ENCODE peak calls at places on chromosomes 4 and X, in seven cellular contexts. S is upper lobe of right lung, G is heart left ventricle, H is ovary, K is pancreas, D is A673, W is tibial artery. C is an unnamed sample.

GRCh38 chr4:24476209-24476781 is 108.1 kb downstream of the DHX15 start:
- DNase-seq in S (no peak), G (no peak), H (no peak), K (no peak), D (peak), W (no peak), C (peak)

GRCh38 chr4:34183916-34184315 is 2060.4 kb downstream of the ARAP2 start:
- DNase-seq in S (no peak), G (no peak), H (no peak), K (no peak), D (no peak), W (no peak), C (peak)

GRCh38 chr4:34046580-34046979 is 2197.7 kb downstream of the ARAP2 start:
- DNase-seq in S (no peak), G (no peak), H (no peak), K (no peak), D (no peak), W (no peak), C (peak)

GRCh38 chr4:78800965-78801364 is 24.8 kb downstream of the BMP2K start:
- DNase-seq in S (no peak), G (no peak), H (no peak), K (no peak), D (no peak), W (no peak), C (no peak)

GRCh38 chrX:39532761-39533160 is 565.0 kb downstream of the BCOR start:
- DNase-seq in S (no peak), G (no peak), H (no peak), K (no peak), D (no peak), W (no peak), C (no peak)

GRCh38 chrX:118729043-118729652 is 1.7 kb downstream of the IL13RA1 start:
- DNase-seq in S (no peak), G (no peak), H (no peak), K (no peak), D (no peak), W (no peak), C (no peak)

GRCh38 chr4:62135565-62136156 is 935.5 kb downstream of the ADGRL3 start:
- DNase-seq in S (no peak), G (no peak), H (no peak), K (no peak), D (no peak), W (no peak), C (no peak)

GRCh38 chr4:67886281-67886680 is 2.5 kb upstream of the TMPRSS11D start:
- DNase-seq in S (no peak), G (no peak), H (no peak), K (no peak), D (no peak), W (no peak), C (peak)

GRCh38 chrX:107978707-107979307 is 3.4 kb downstream of the TEX13B start:
- DNase-seq in S (no peak), G (no peak), H (no peak), K (no peak), D (peak), W (no peak), C (peak)

GRCh38 chr4:81260443-81261102 is 45.6 kb upstream of the PRKG2 start:
- DNase-seq in S (no peak), G (no peak), H (no peak), K (no peak), D (peak), W (no peak), C (peak)

GRCh38 chr4:921830-922331 is 10.2 kb downstream of the GAK start:
- DNase-seq in S (peak), G (no peak), H (no peak), K (no peak), D (no peak), W (peak), C (no peak)

GRCh38 chr4:186079698-186080097 is 10.7 kb downstream of the TLR3 start:
- DNase-seq in S (no peak), G (no peak), H (no peak), K (no peak), D (no peak), W (no peak), C (no peak)

GRCh38 chr4:4881432-4881831 is 22.0 kb downstream of the MSX1 start:
- DNase-seq in S (no peak), G (no peak), H (no peak), K (no peak), D (no peak), W (no peak), C (no peak)

GRCh38 chr4:72430050-72430449 is 139.0 kb downstream of the ADAMTS3 start:
- DNase-seq in S (no peak), G (no peak), H (no peak), K (no peak), D (peak), W (no peak), C (peak)

GRCh38 chr4:155442267-155443105 is 65.7 kb upstream of the MAP9 start:
- DNase-seq in S (peak), G (peak), H (peak), K (peak), D (peak), W (peak), C (peak)

GRCh38 chrX:41946973-41947612 is 23.7 kb upstream of the CASK start:
- DNase-seq in S (no peak), G (no peak), H (no peak), K (no peak), D (no peak), W (no peak), C (no peak)

GRCh38 chr4:55553442-55553841 is 6.7 kb upstream of the CLOCK start:
- DNase-seq in S (no peak), G (peak), H (peak), K (peak), D (peak), W (no peak), C (peak)

GRCh38 chr4:5824635-5825034 is 68.3 kb downstream of the CRMP1 start:
- DNase-seq in S (no peak), G (no peak), H (no peak), K (no peak), D (peak), W (no peak), C (peak)

GRCh38 chr4:1462009-1462767 is 55.9 kb upstream of the NKX1-1 start:
- DNase-seq in S (peak), G (no peak), H (no peak), K (no peak), D (no peak), W (peak), C (no peak)

GRCh38 chrX:153312842-153313241 is 8.7 kb downstream of the PNMA6F start:
- DNase-seq in S (no peak), G (no peak), H (no peak), K (no peak), D (no peak), W (no peak), C (no peak)

GRCh38 chrX:153312041-153312440 is 9.5 kb downstream of the PNMA6F start:
- DNase-seq in S (no peak), G (no peak), H (no peak), K (no peak), D (no peak), W (no peak), C (no peak)

GRCh38 chrX:153307546-153308175 is 13.9 kb downstream of the PNMA6F start:
- DNase-seq in S (no peak), G (no peak), H (no peak), K (no peak), D (no peak), W (no peak), C (no peak)

GRCh38 chrX:153306527-153307115 is 14.9 kb downstream of the PNMA6F start:
- DNase-seq in S (no peak), G (no peak), H (no peak), K (no peak), D (no peak), W (no peak), C (no peak)

GRCh38 chrX:153310901-153311300 is 10.7 kb downstream of the PNMA6F start:
- DNase-seq in S (no peak), G (no peak), H (no peak), K (no peak), D (no peak), W (no peak), C (no peak)
- TF ChIP-seq CTCF in S (no peak), G (no peak), H (no peak), K (no peak), D (no peak), W (no peak), C (no peak)

GRCh38 chrX:69144854-69145253 is 20.4 kb downstream of the PJA1 start:
- DNase-seq in S (no peak), G (no peak), H (no peak), K (no peak), D (no peak), W (no peak), C (no peak)
- H3K4me3 ChIP-seq in S (no peak), G (no peak), H (no peak), K (no peak), D (no peak), W (no peak), C (no peak)

GRCh38 chr4:87982446-87982845 is 6.9 kb downstream of the SPP1 start:
- DNase-seq in S (no peak), G (no peak), H (no peak), K (no peak), D (peak), W (no peak), C (peak)

GRCh38 chr4:87985097-87985886 is 9.8 kb downstream of the SPP1 start:
- DNase-seq in S (peak), G (peak), H (no peak), K (peak), D (peak), W (peak), C (peak)

GRCh38 chr4:87986508-87986907 is 11.0 kb downstream of the SPP1 start:
- DNase-seq in S (no peak), G (no peak), H (no peak), K (no peak), D (no peak), W (no peak), C (no peak)

GRCh38 chr4:87983996-87984395 is 8.5 kb downstream of the SPP1 start:
- DNase-seq in S (no peak), G (no peak), H (no peak), K (no peak), D (no peak), W (no peak), C (no peak)

DNA sequence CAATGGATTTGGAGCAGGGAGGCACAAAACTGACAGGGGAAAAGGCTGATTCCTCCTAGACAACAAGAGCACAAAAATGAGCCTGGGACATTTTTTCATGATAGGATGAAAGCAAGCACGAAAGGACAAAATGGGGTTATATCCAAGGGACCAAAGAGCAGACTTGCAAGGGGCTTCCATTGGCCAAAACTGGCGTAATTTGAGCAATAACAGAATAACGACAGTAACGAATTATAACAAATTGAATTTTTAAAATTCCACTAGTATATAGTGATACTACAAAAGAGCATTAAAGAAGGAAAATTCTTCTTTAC is 10.3 kb downstream of the SPP1 start:
- DNase-seq in S (no peak), G (no peak), H (no peak), K (no peak), D (no peak), W (no peak), C (no peak)
- TF ChIP-seq CTCF in S (no peak), G (no peak), H (no peak), K (no peak), D (peak), W (no peak), C (no peak)

DNA sequence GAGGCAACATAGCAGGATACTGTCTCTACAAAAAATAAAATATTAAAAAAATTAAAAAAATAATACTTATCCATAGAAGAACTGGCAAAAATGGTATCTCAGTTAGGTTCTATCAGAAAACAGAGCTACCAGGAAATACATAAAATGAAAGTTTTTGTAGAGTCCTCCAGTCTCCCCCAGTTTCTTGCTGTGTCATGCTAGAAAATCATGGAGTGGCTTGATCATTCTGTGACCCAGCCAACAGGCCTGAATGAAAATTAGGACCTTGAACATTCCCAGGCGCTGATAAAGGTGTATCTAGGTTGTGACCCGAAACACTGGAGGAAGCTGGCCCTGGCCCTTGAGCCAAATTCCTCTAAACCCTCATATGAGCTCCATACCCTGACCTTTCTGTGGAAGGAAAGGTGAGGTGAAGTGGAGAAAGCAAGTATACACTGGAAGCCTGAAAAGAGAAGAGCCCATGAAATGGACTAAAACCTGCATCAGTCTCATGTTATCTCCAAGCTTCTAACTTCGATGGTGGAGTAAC is 652 bp downstream of the SMIM9 start:
- DNase-seq in S (no peak), G (no peak), H (no peak), K (no peak), D (no peak), W (no peak), C (no peak)
- H3K4me3 ChIP-seq in S (no peak), G (no peak), H (no peak), K (no peak), D (no peak), W (no peak), C (no peak)

GRCh38 chr4:148415500-148415899 is 26.7 kb downstream of the NR3C2 start:
- DNase-seq in S (no peak), G (no peak), H (no peak), K (no peak), D (peak), W (no peak), C (peak)
- TF ChIP-seq CTCF in S (no peak), G (peak), H (no peak), K (no peak), D (peak), W (no peak), C (no peak)

GRCh38 chrX:51803833-51804232 is 60.6 kb downstream of the GSPT2 start:
- DNase-seq in S (no peak), G (no peak), H (no peak), K (no peak), D (no peak), W (no peak), C (peak)
- H3K4me3 ChIP-seq in S (peak), G (peak), H (no peak), K (no peak), D (peak), W (peak), C (peak)

DNA sequence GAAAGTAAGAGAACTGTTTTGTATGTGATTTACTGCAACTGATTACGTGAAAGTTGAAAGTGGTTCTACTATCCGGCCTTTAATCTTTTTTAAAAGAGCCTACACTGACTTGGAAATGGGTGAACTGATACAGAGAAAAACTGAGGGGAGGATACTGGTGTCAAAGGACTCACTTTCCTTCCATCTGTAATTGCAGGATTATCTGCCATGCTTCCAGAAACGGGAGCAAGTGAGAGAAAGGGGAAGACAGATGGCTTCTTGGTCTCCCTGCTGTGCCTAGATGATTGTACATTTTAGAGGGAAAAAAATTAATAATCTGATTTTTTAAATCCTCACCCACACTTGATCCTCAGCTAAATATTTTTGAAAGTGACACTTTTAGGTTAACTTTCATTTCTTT is 88.3 kb upstream of the GRID2 start:
- DNase-seq in S (no peak), G (no peak), H (no peak), K (no peak), D (no peak), W (no peak), C (no peak)
- TF ChIP-seq CTCF in S (no peak), G (no peak), H (no peak), K (no peak), D (no peak), W (no peak), C (no peak)

C was measured in fibroblast of mammary gland.